ENCODE peak calls at places on chromosomes 4 and X, in nine cellular contexts. K is stomach, Z is RWPE2, F is lower lobe of right lung, T is IMR-90, S is kidney, E is body of pancreas, H is OCI-LY7, C is PC-3. L is an unnamed sample.

GRCh38 chrX:86946569-86946968 is 571.0 kb upstream of the KLHL4 start:
- DNase-seq in S (no peak), T (peak; percentile 24), E (no peak), H (peak; percentile 33), Z (no peak), K (no peak), C (peak; percentile 43), F (no peak), L (no peak)

GRCh38 chr4:48546336-48546735 is 56.3 kb downstream of the ZAR1 start:
- DNase-seq in K (no peak), Z (no peak), C (peak; percentile 39), E (no peak), F (no peak), S (no peak), T (peak; percentile 52), H (peak; percentile 55), L (no peak)

GRCh38 chr4:99677161-99677560 is 19.5 kb upstream of the C4orf54 start:
- DNase-seq in F (no peak), C (no peak), H (no peak), Z (no peak), K (no peak), E (no peak), T (no peak), S (no peak), L (no peak)

GRCh38 chr4:75922588-75922987 is 18.2 kb downstream of the NAAA start:
- DNase-seq in C (no peak), S (no peak), E (no peak), Z (no peak), T (no peak), K (no peak), F (no peak), H (no peak), L (no peak)

GRCh38 chr4:118113220-118113619 is 78.9 kb downstream of the NDST3 start:
- DNase-seq in C (no peak), H (no peak), S (no peak), K (no peak), E (no peak), T (peak; percentile 24), F (no peak), Z (no peak), L (no peak)

GRCh38 chr4:16977081-16977480 is 78.6 kb upstream of the LDB2 start:
- DNase-seq in H (no peak), K (no peak), E (no peak), Z (no peak), S (no peak), T (no peak), F (no peak), C (no peak), L (no peak)

GRCh38 chr4:126727461-126727860 is 905.3 kb upstream of the INTU start:
- DNase-seq in Z (no peak), E (no peak), T (peak; percentile 31), F (no peak), S (no peak), C (no peak), H (no peak), K (no peak), L (no peak)

GRCh38 chr4:152920768-152921167 is 15.4 kb upstream of the FHDC1 start:
- DNase-seq in T (peak; percentile 37), Z (no peak), C (peak; percentile 14), S (no peak), E (no peak), H (peak; percentile 49), F (no peak), K (no peak), L (no peak)

GRCh38 chr4:98903963-98904362 is 25.0 kb downstream of the EIF4E start:
- DNase-seq in E (no peak), S (no peak), T (no peak), K (no peak), H (no peak), Z (no peak), C (no peak), F (no peak), L (no peak)

GRCh38 chr4:136371231-136371630 is 1161.1 kb downstream of the PCDH18 start:
- DNase-seq in C (no peak), S (no peak), K (no peak), T (no peak), E (no peak), Z (no peak), H (no peak), F (no peak), L (no peak)

GRCh38 chr4:183170894-183171293 is 71.8 kb downstream of the WWC2 start:
- DNase-seq in F (no peak), C (no peak), T (no peak), S (no peak), E (no peak), K (no peak), H (no peak), Z (no peak), L (no peak)

GRCh38 chr4:6379787-6380745 is 92.3 kb downstream of the PPP2R2C start:
- DNase-seq in T (no peak), K (no peak), Z (no peak), C (no peak), E (no peak), F (peak; percentile 22), H (no peak), S (peak; percentile 51), L (peak; percentile 63)

GRCh38 chr4:124694306-124694705 is 18.2 kb downstream of the ANKRD50 start:
- DNase-seq in T (no peak), E (no peak), H (no peak), K (no peak), F (no peak), C (no peak), S (no peak), Z (no peak), L (no peak)

GRCh38 chrX:2468406-2469195 is 32.2 kb downstream of the DHRSX start:
- DNase-seq in F (peak; percentile 23), E (no peak), H (no peak), C (no peak), S (no peak), Z (no peak), K (no peak), T (no peak), L (no peak)

GRCh38 chr4:77145806-77146425 is 11.1 kb upstream of the CCNG2 start:
- DNase-seq in F (no peak), H (peak; percentile 45), K (no peak), Z (no peak), E (no peak), S (no peak), C (no peak), T (no peak), L (no peak)

GRCh38 chr4:8266088-8266487 is 3.5 kb upstream of the HTRA3 start:
- DNase-seq in S (no peak), E (no peak), H (no peak), Z (no peak), C (no peak), K (no peak), T (no peak), F (no peak), L (no peak)

GRCh38 chr4:101599620-101600019 is 190.9 kb upstream of the BANK1 start:
- DNase-seq in C (peak; percentile 52), K (no peak), T (peak; percentile 56), F (no peak), S (no peak), H (no peak), E (no peak), Z (no peak), L (no peak)

GRCh38 chr4:175419120-175419774 is 392.8 kb downstream of the GPM6A start:
- DNase-seq in E (no peak), K (no peak), C (peak; percentile 90), T (peak; percentile 96), S (no peak), H (no peak), Z (no peak), F (no peak), L (no peak)

GRCh38 chr4:87025614-87026041 is 90.8 kb downstream of the AFF1 start:
- DNase-seq in Z (no peak), T (no peak), F (no peak), C (no peak), S (no peak), H (no peak), K (no peak), E (no peak), L (no peak)

GRCh38 chr4:87025023-87025613 is 90.3 kb downstream of the AFF1 start:
- DNase-seq in S (no peak), K (no peak), E (no peak), H (no peak), Z (no peak), T (no peak), F (no peak), C (no peak), L (no peak)

GRCh38 chr4:87029356-87029755 is 94.5 kb downstream of the AFF1 start:
- DNase-seq in E (no peak), K (no peak), H (no peak), F (no peak), Z (no peak), S (no peak), C (no peak), T (no peak), L (no peak)

GRCh38 chr4:87024181-87024580 is 89.4 kb downstream of the AFF1 start:
- DNase-seq in F (no peak), H (no peak), E (no peak), S (no peak), K (no peak), C (no peak), Z (no peak), T (peak; percentile 25), L (no peak)

GRCh38 chr4:87026795-87027495 is 92.1 kb downstream of the AFF1 start:
- DNase-seq in Z (no peak), F (no peak), T (no peak), E (no peak), S (no peak), C (no peak), K (no peak), H (peak; percentile 82), L (no peak)
- H3K4me1 ChIP-seq in Z (peaks cover 6% of the 10 kb centered on the region), F (peaks cover 92% of the 10 kb centered on the region), T (peaks cover 16% of the 10 kb centered on the region), E (peaks cover 89% of the 10 kb centered on the region), S (peaks cover 67% of the 10 kb centered on the region), C (no peaks in the 10 kb centered on the region), K (peaks cover 60% of the 10 kb centered on the region), H (peaks cover 35% of the 10 kb centered on the region), L (peaks cover 39% of the 10 kb centered on the region)

GRCh38 chr4:123556526-123556925 is 159.9 kb downstream of the SPRY1 start:
- DNase-seq in Z (no peak), C (no peak), H (no peak), F (no peak), E (no peak), T (no peak), K (no peak), S (no peak), L (no peak)
- TF ChIP-seq CTCF in Z (no peak), C (no peak), H (no peak), F (no peak), E (no peak), T (no peak), K (no peak), S (no peak), L (no peak)

DNA sequence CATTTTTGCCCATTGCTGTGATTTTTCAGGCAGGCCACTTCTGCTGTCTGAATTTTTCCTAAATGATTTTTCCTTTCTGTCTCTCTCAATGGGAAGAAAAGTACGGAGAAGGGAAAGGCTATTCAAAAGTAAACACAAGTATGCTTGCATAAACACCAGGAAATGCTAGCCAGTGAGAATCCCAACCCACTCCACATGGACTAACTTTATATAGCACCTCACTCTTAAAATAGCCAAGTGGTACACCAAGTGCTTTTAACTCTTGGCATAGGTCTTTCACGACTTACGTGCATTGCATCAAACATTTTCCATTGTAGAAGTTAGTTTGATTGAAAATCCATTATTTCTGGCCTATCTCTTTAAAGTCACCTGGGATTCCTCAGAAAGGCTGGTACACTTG is 178.9 kb upstream of the SPANXN1 start:
- DNase-seq in C (no peak), H (no peak), S (no peak), T (no peak), Z (no peak), K (no peak), F (no peak), E (no peak), L (no peak)
- H3K4me1 ChIP-seq in C (no peaks in the 10 kb centered on the region), H (no peaks in the 10 kb centered on the region), S (no peaks in the 10 kb centered on the region), T (no peaks in the 10 kb centered on the region), Z (no peaks in the 10 kb centered on the region), K (no peaks in the 10 kb centered on the region), F (no peaks in the 10 kb centered on the region), E (no peaks in the 10 kb centered on the region), L (no peaks in the 10 kb centered on the region)

GRCh38 chrX:14964500-14964899 is 91.3 kb downstream of the MOSPD2 start:
- DNase-seq in T (peak; percentile 26), Z (no peak), H (no peak), C (peak; percentile 62), S (no peak), E (no peak), F (no peak), K (no peak), L (no peak)
- TF ChIP-seq CTCF in T (peak; percentile 22), Z (no peak), H (no peak), C (peak; percentile 41), S (no peak), E (no peak), F (no peak), K (no peak), L (no peak)